ENCODE peak calls at places on chromosome 18, in eight cellular contexts. One of them, this sample, is unnamed.

GRCh38 chr18:29749699-29750098 is 1292.8 kb downstream of the DSC3 start:
- DNase-seq in HL-60: no peak
- DNase-seq in right atrium auricular region: no peak
- DNase-seq in ovary: no peak
- DNase-seq in psoas muscle: no peak
- DNase-seq in PC-3: peak
- DNase-seq in thyroid gland: no peak
- DNase-seq in AG04450: peak
- DNase-seq in this sample: no peak

GRCh38 chr18:36392163-36392887 is 94.8 kb downstream of the FHOD3 start:
- DNase-seq in PC-3: no peak
- DNase-seq in HL-60: no peak
- DNase-seq in ovary: no peak
- DNase-seq in thyroid gland: no peak
- DNase-seq in right atrium auricular region: no peak
- DNase-seq in AG04450: no peak
- DNase-seq in psoas muscle: no peak
- DNase-seq in this sample: no peak

GRCh38 chr18:61742555-61743429 is 150.0 kb downstream of the RNF152 start:
- DNase-seq in HL-60: no peak
- DNase-seq in thyroid gland: peak
- DNase-seq in psoas muscle: no peak
- DNase-seq in AG04450: no peak
- DNase-seq in PC-3: no peak
- DNase-seq in right atrium auricular region: no peak
- DNase-seq in ovary: peak
- DNase-seq in this sample: no peak

GRCh38 chr18:3472681-3473544 is 22.9 kb downstream of the TGIF1 start:
- DNase-seq in ovary: no peak
- DNase-seq in thyroid gland: no peak
- DNase-seq in right atrium auricular region: no peak
- DNase-seq in PC-3: no peak
- DNase-seq in AG04450: no peak
- DNase-seq in psoas muscle: no peak
- DNase-seq in HL-60: no peak
- DNase-seq in this sample: no peak

GRCh38 chr18:43875496-43875895 is 598.2 kb upstream of the SYT4 start:
- DNase-seq in right atrium auricular region: no peak
- DNase-seq in HL-60: no peak
- DNase-seq in AG04450: no peak
- DNase-seq in thyroid gland: no peak
- DNase-seq in PC-3: no peak
- DNase-seq in ovary: no peak
- DNase-seq in psoas muscle: no peak
- DNase-seq in this sample: no peak

GRCh38 chr18:44742741-44743311 is 62.1 kb downstream of the SETBP1 start:
- DNase-seq in thyroid gland: peak
- DNase-seq in psoas muscle: peak
- DNase-seq in right atrium auricular region: no peak
- DNase-seq in HL-60: no peak
- DNase-seq in PC-3: no peak
- DNase-seq in AG04450: peak
- DNase-seq in ovary: peak
- DNase-seq in this sample: no peak

GRCh38 chr18:28736951-28737350 is 560.0 kb upstream of the CDH2 start:
- DNase-seq in thyroid gland: no peak
- DNase-seq in AG04450: no peak
- DNase-seq in right atrium auricular region: no peak
- DNase-seq in psoas muscle: no peak
- DNase-seq in HL-60: no peak
- DNase-seq in PC-3: peak
- DNase-seq in ovary: no peak
- DNase-seq in this sample: no peak

GRCh38 chr18:51135361-51135760 is 62.1 kb downstream of the MEX3C start:
- DNase-seq in HL-60: no peak
- DNase-seq in thyroid gland: no peak
- DNase-seq in psoas muscle: no peak
- DNase-seq in ovary: no peak
- DNase-seq in right atrium auricular region: no peak
- DNase-seq in AG04450: no peak
- DNase-seq in PC-3: peak
- DNase-seq in this sample: no peak

GRCh38 chr18:59672125-59672769 is 25.0 kb downstream of the CCBE1 start:
- DNase-seq in right atrium auricular region: no peak
- DNase-seq in HL-60: no peak
- DNase-seq in thyroid gland: no peak
- DNase-seq in ovary: no peak
- DNase-seq in psoas muscle: no peak
- DNase-seq in AG04450: no peak
- DNase-seq in PC-3: no peak
- DNase-seq in this sample: no peak

GRCh38 chr18:21452381-21452780 is 148.1 kb downstream of the ESCO1 start:
- DNase-seq in PC-3: no peak
- DNase-seq in HL-60: no peak
- DNase-seq in ovary: no peak
- DNase-seq in psoas muscle: no peak
- DNase-seq in thyroid gland: no peak
- DNase-seq in AG04450: no peak
- DNase-seq in right atrium auricular region: no peak
- DNase-seq in this sample: no peak

GRCh38 chr18:54453996-54454395 is 96.3 kb downstream of the C18orf54 start:
- DNase-seq in thyroid gland: no peak
- DNase-seq in right atrium auricular region: no peak
- DNase-seq in AG04450: no peak
- DNase-seq in HL-60: no peak
- DNase-seq in psoas muscle: no peak
- DNase-seq in PC-3: no peak
- DNase-seq in ovary: no peak
- DNase-seq in this sample: no peak

GRCh38 chr18:22667616-22668422 is 250.1 kb upstream of the CTAGE1 start:
- DNase-seq in AG04450: peak
- DNase-seq in ovary: no peak
- DNase-seq in thyroid gland: no peak
- DNase-seq in psoas muscle: no peak
- DNase-seq in HL-60: no peak
- DNase-seq in right atrium auricular region: no peak
- DNase-seq in PC-3: peak
- DNase-seq in this sample: no peak

GRCh38 chr18:26863921-26864497 is 1.5 kb downstream of the AQP4 start:
- DNase-seq in ovary: no peak
- DNase-seq in PC-3: no peak
- DNase-seq in right atrium auricular region: no peak
- DNase-seq in psoas muscle: no peak
- DNase-seq in thyroid gland: peak
- DNase-seq in HL-60: no peak
- DNase-seq in AG04450: no peak
- DNase-seq in this sample: no peak

GRCh38 chr18:66722671-66723070 is 118.8 kb upstream of the CDH19 start:
- DNase-seq in thyroid gland: no peak
- DNase-seq in ovary: no peak
- DNase-seq in psoas muscle: no peak
- DNase-seq in right atrium auricular region: no peak
- DNase-seq in PC-3: no peak
- DNase-seq in AG04450: no peak
- DNase-seq in HL-60: no peak
- DNase-seq in this sample: no peak

GRCh38 chr18:26307161-26307773 is 81.0 kb downstream of the TAF4B start:
- DNase-seq in ovary: no peak
- DNase-seq in right atrium auricular region: no peak
- DNase-seq in thyroid gland: peak
- DNase-seq in HL-60: peak
- DNase-seq in psoas muscle: no peak
- DNase-seq in AG04450: peak
- DNase-seq in PC-3: peak
- DNase-seq in this sample: no peak

GRCh38 chr18:55477537-55478300 is 110.3 kb downstream of the TCF4 start:
- DNase-seq in thyroid gland: peak
- DNase-seq in right atrium auricular region: peak
- DNase-seq in psoas muscle: peak
- DNase-seq in PC-3: peak
- DNase-seq in ovary: no peak
- DNase-seq in HL-60: no peak
- DNase-seq in AG04450: no peak
- DNase-seq in this sample: no peak

GRCh38 chr18:65751145-65752085 is 603 bp downstream of the CDH7 start:
- DNase-seq in ovary: no peak
- DNase-seq in HL-60: no peak
- DNase-seq in PC-3: no peak
- DNase-seq in thyroid gland: no peak
- DNase-seq in psoas muscle: no peak
- DNase-seq in right atrium auricular region: no peak
- DNase-seq in AG04450: no peak
- DNase-seq in this sample: peak

GRCh38 chr18:853471-853870 is 41.4 kb upstream of the YES1 start:
- DNase-seq in psoas muscle: no peak
- DNase-seq in AG04450: no peak
- DNase-seq in PC-3: no peak
- DNase-seq in right atrium auricular region: no peak
- DNase-seq in HL-60: no peak
- DNase-seq in ovary: no peak
- DNase-seq in thyroid gland: no peak
- DNase-seq in this sample: no peak

GRCh38 chr18:49041677-49042570 is 91.2 kb upstream of the SMAD7 start:
- DNase-seq in thyroid gland: peak
- DNase-seq in ovary: peak
- DNase-seq in PC-3: peak
- DNase-seq in right atrium auricular region: peak
- DNase-seq in HL-60: no peak
- DNase-seq in AG04450: peak
- DNase-seq in psoas muscle: peak
- DNase-seq in this sample: no peak

GRCh38 chr18:10526211-10526949 is 553 bp downstream of the NAPG start:
- DNase-seq in PC-3: peak
- DNase-seq in right atrium auricular region: no peak
- DNase-seq in thyroid gland: peak
- DNase-seq in HL-60: peak
- DNase-seq in ovary: peak
- DNase-seq in psoas muscle: peak
- DNase-seq in AG04450: no peak
- DNase-seq in this sample: peak

GRCh38 chr18:9348079-9348671 is 13.6 kb downstream of the TWSG1 start:
- DNase-seq in PC-3: peak
- DNase-seq in AG04450: no peak
- DNase-seq in psoas muscle: no peak
- DNase-seq in ovary: no peak
- DNase-seq in right atrium auricular region: no peak
- DNase-seq in thyroid gland: no peak
- DNase-seq in HL-60: no peak
- DNase-seq in this sample: no peak

GRCh38 chr18:32271649-32272324 is 81.9 kb downstream of the MEP1B start:
- DNase-seq in PC-3: peak
- DNase-seq in HL-60: peak
- DNase-seq in psoas muscle: no peak
- DNase-seq in ovary: peak
- DNase-seq in right atrium auricular region: no peak
- DNase-seq in thyroid gland: peak
- DNase-seq in AG04450: peak
- DNase-seq in this sample: no peak
- TF ChIP-seq CTCF in PC-3: peak
- TF ChIP-seq CTCF in HL-60: peak
- TF ChIP-seq CTCF in psoas muscle: peak
- TF ChIP-seq CTCF in ovary: peak
- TF ChIP-seq CTCF in right atrium auricular region: peak
- TF ChIP-seq CTCF in thyroid gland: peak
- TF ChIP-seq CTCF in AG04450: peak
- TF ChIP-seq CTCF in this sample: peak

DNA sequence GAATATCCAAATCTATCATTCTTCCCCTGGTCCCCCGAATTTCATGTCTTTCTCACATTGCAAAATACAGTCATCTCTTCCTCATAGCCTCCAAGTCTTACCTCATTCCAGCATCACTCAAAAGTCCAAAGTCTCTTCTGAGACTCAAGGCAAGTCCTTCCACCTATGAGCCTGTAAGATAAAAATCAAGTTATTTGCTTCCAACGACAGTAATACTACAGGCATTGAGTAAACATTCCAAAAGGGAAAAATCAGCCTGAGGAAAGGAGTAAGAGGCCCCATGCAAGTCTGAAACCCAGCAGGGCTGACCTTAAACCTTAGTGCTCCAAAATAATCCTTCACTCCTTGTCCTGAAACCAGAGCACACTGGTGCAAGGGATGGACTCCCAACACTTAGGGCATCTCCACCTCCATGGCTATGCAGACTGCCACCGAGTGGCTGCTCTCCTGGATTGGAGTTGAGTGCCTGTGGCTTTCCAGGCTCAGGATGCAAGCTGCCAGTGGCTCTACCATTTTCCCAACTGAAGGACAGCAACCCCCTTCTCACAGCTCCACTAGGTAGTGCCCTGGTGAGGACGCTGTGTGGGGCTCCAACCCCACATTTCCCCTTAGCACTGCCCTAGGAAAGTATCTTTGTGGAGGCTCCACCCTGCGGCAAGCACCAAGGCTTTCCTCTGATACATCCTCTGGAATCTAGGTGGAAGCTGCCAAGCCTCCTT is 16.3 kb downstream of the DTNA start:
- DNase-seq in right atrium auricular region: no peak
- DNase-seq in ovary: no peak
- DNase-seq in psoas muscle: no peak
- DNase-seq in thyroid gland: no peak
- DNase-seq in AG04450: no peak
- DNase-seq in PC-3: peak
- DNase-seq in HL-60: no peak
- DNase-seq in this sample: no peak
- H3K27ac ChIP-seq in right atrium auricular region: no peak
- H3K27ac ChIP-seq in ovary: no peak
- H3K27ac ChIP-seq in psoas muscle: no peak
- H3K27ac ChIP-seq in thyroid gland: no peak
- H3K27ac ChIP-seq in AG04450: no peak
- H3K27ac ChIP-seq in PC-3: no peak
- H3K27ac ChIP-seq in HL-60: no peak
- H3K27ac ChIP-seq in this sample: no peak

DNA sequence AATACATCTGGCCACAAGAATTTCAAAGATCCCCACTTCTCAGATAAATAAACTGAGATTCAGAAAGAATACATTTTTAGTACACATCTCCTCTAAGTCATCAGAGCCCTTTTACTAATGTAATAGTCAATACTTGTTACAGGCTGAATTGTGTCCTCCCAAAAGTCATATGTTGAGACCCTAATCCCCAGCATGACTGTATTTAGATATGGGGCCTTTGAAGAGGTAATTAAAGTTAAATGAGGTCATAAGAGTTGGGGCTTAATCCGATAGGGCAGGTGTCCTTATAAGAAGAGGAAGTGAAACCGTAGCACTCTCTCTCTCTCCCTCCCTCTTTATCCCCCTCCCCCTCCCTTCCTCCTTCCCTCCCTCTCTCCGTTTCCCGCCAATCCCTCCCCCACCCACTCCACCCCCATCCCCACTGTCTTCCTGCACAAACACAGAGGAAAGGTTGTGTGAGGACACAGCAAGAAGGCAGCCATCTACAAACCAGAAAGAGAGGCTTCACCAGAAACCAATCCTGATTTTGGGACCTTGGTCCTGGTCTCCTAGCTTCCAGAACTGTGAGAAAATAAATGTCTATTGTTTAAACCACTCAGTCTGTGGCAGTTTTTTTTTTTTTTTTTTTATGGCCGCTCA is 66.6 kb upstream of the ZNF397 start:
- DNase-seq in thyroid gland: no peak
- DNase-seq in HL-60: peak
- DNase-seq in AG04450: no peak
- DNase-seq in psoas muscle: no peak
- DNase-seq in ovary: no peak
- DNase-seq in PC-3: no peak
- DNase-seq in right atrium auricular region: no peak
- DNase-seq in this sample: no peak
- H3K4me3 ChIP-seq in thyroid gland: no peak
- H3K4me3 ChIP-seq in HL-60: no peak
- H3K4me3 ChIP-seq in AG04450: no peak
- H3K4me3 ChIP-seq in psoas muscle: no peak
- H3K4me3 ChIP-seq in ovary: no peak
- H3K4me3 ChIP-seq in PC-3: no peak
- H3K4me3 ChIP-seq in right atrium auricular region: no peak
- H3K4me3 ChIP-seq in this sample: no peak

GRCh38 chr18:41899535-41899934 is 55.5 kb upstream of the PIK3C3 start:
- DNase-seq in thyroid gland: no peak
- DNase-seq in HL-60: no peak
- DNase-seq in PC-3: peak
- DNase-seq in psoas muscle: no peak
- DNase-seq in AG04450: no peak
- DNase-seq in right atrium auricular region: no peak
- DNase-seq in ovary: no peak
- DNase-seq in this sample: no peak
- TF ChIP-seq CTCF in thyroid gland: no peak
- TF ChIP-seq CTCF in HL-60: no peak
- TF ChIP-seq CTCF in PC-3: peak
- TF ChIP-seq CTCF in psoas muscle: no peak
- TF ChIP-seq CTCF in AG04450: peak
- TF ChIP-seq CTCF in right atrium auricular region: no peak
- TF ChIP-seq CTCF in ovary: no peak
- TF ChIP-seq CTCF in this sample: no peak